ENCODE peak calls at places on chromosome 5, in nine cellular contexts. L, E, U, M, D, F, B, S and H are unnamed samples. For H3K27me3 and H3K36me3, the result is how much of the 10 kb centered on the place peaks cover.

GRCh38 chr5:149872351-149873040 is 72.1 kb downstream of the PDE6A start:
- DNase-seq in S (no peak), M (no peak), D (peak), L (no peak), B (no peak), U (no peak), F (no peak), E (no peak), H (no peak)

GRCh38 chr5:42349163-42349562 is 74.1 kb upstream of the GHR start:
- DNase-seq in D (no peak), M (no peak), S (no peak), F (no peak), E (no peak), U (no peak), B (no peak), L (no peak), H (no peak)

GRCh38 chr5:81393783-81394718 is at the start of gene ACOT12:
- DNase-seq in E (no peak), D (peak), L (no peak), B (no peak), S (no peak), U (peak), M (no peak), F (no peak), H (peak)

GRCh38 chr5:81854915-81855314 is 104.0 kb upstream of the SSBP2 start:
- DNase-seq in F (no peak), B (no peak), M (no peak), L (no peak), D (no peak), E (no peak), U (no peak), S (no peak), H (no peak)

GRCh38 chr5:174625591-174626365 is 98.6 kb upstream of the MSX2 start:
- DNase-seq in E (peak), D (peak), L (no peak), B (no peak), F (no peak), M (no peak), U (peak), S (no peak), H (no peak)

GRCh38 chr5:52269853-52270252 is 517.9 kb upstream of the ITGA1 start:
- DNase-seq in L (no peak), D (no peak), U (no peak), S (no peak), F (no peak), M (no peak), B (no peak), E (no peak), H (no peak)

GRCh38 chr5:149348463-149348862 is 3.2 kb downstream of the GRPEL2 start:
- DNase-seq in S (no peak), U (no peak), D (no peak), M (peak), F (peak), B (no peak), E (no peak), L (no peak), H (no peak)

GRCh38 chr5:43635374-43635773 is 32.4 kb downstream of the NNT start:
- DNase-seq in S (no peak), B (no peak), D (no peak), U (peak), M (no peak), F (no peak), E (no peak), L (no peak), H (no peak)

GRCh38 chr5:65861830-65862241 is 64.5 kb upstream of the ERBIN start:
- DNase-seq in U (peak), D (no peak), B (no peak), E (no peak), F (no peak), M (no peak), L (no peak), S (no peak), H (no peak)

GRCh38 chr5:91130759-91131158 is 252.4 kb downstream of the ARRDC3 start:
- DNase-seq in U (no peak), F (no peak), L (no peak), E (no peak), S (no peak), D (no peak), B (no peak), M (no peak), H (no peak)

GRCh38 chr5:123181394-123181801 is 92.4 kb downstream of the PRDM6 start:
- DNase-seq in F (no peak), M (no peak), U (peak), L (no peak), S (no peak), B (no peak), E (no peak), D (no peak), H (no peak)

GRCh38 chr5:83374547-83374946 is 97.0 kb upstream of the VCAN start:
- DNase-seq in S (no peak), E (no peak), B (no peak), F (no peak), U (peak), M (no peak), D (no peak), L (no peak), H (no peak)

GRCh38 chr5:158414333-158414762 is 555.4 kb upstream of the CLINT1 start:
- DNase-seq in B (no peak), L (no peak), M (no peak), D (no peak), S (no peak), E (no peak), U (no peak), F (no peak), H (no peak)

GRCh38 chr5:141338538-141339306 is at the start of gene PCDHGA2:
- DNase-seq in E (peak), F (peak), U (peak), D (no peak), B (no peak), M (no peak), L (no peak), S (peak), H (peak)

GRCh38 chr5:172540099-172540870 is 86.0 kb upstream of the SH3PXD2B start:
- DNase-seq in B (peak), M (no peak), L (no peak), E (no peak), D (no peak), F (no peak), S (no peak), U (no peak), H (no peak)

GRCh38 chr5:174491761-174492350 is 232.5 kb upstream of the MSX2 start:
- DNase-seq in M (no peak), S (no peak), L (no peak), F (no peak), E (no peak), B (no peak), D (no peak), U (no peak), H (no peak)

GRCh38 chr5:95921501-95921900 is 40.1 kb downstream of the ELL2 start:
- DNase-seq in L (no peak), U (no peak), M (no peak), D (no peak), E (no peak), B (no peak), F (no peak), S (no peak), H (no peak)

GRCh38 chr5:123036391-123037103 is at the start of gene PPIC:
- DNase-seq in B (peak), D (peak), S (peak), F (peak), M (no peak), L (peak), U (peak), E (peak), H (peak)

GRCh38 chr5:150505041-150505511 is 2.9 kb upstream of the NDST1 start:
- DNase-seq in E (no peak), M (no peak), D (no peak), U (no peak), B (no peak), F (no peak), L (no peak), S (no peak), H (no peak)

GRCh38 chr5:151708126-151708525 is 21.4 kb upstream of the SPARC start:
- DNase-seq in L (peak), F (peak), M (no peak), E (no peak), S (peak), D (no peak), B (no peak), U (no peak), H (no peak)

GRCh38 chr5:149416977-149417713 is 38.1 kb upstream of the IL17B start:
- DNase-seq in M (no peak), U (peak), E (no peak), L (no peak), B (peak), D (peak), S (no peak), F (no peak), H (no peak)

GRCh38 chr5:143641549-143641955 is 170.4 kb upstream of the HMHB1 start:
- DNase-seq in L (no peak), S (no peak), E (no peak), M (no peak), D (no peak), U (peak), B (no peak), F (no peak), H (no peak)

GRCh38 chr5:87340716-87341115 is 72.0 kb downstream of the CCNH start:
- DNase-seq in M (peak), L (no peak), D (no peak), E (no peak), U (no peak), S (no peak), F (peak), B (no peak), H (no peak)

DNA sequence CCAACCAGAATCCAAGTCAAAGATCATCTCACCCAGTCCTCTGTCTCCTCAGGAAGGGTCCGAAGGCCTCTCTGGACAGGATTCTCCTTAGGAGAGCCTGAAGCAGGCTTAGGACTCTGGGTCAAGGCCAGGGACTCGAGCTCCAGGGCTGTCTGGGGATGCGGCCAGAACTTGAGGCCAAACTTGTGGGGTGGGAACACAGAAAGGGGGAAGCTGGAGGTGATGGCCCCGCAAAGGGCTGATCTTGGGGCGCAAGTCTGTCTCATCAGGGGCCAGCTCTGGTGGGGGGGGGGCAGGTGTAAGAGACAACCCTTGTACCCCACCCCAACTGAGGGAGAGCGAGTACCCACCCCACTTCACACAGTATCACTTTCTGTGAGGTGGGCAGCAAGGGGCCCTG is 109.8 kb downstream of the PSD2 start:
- DNase-seq in U (no peak), E (no peak), F (no peak), B (peak), M (no peak), D (no peak), S (no peak), L (no peak), H (no peak)
- H3K27me3 ChIP-seq in U (half or more), E (under half), F (half or more), B (under half), M (under half), D (under half), S (half or more), L (half or more), H (half or more)

DNA sequence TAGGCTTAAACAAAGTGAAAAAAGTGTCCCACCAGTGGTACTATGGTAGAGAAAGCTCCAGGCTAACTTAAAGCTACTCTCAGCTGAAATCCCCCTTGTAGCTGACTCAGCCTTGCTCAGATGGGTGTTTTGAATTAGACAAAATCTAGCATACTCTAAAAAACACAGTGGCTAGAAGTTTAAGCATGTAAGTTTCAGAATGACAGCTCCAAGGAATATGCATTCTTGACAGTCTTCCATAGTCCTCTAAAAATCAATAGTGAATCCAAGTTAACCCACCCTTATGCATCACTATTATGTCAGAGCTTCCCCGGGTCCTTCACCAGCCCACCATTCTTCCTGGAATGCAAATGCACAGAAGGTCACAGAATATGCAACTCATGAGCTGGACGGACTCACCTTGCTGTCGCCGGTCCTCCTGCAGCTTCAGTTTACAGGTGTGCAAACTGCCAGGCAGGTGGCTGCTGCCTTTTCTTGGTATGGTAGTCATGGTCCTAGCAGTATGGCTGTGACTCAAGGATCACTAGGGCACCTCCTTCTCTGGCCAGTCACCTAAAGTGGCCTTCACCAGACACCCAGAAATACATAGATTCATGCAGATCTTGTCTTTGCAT is 668 bp downstream of the RANBP3L start:
- DNase-seq in F (no peak), U (peak), B (no peak), D (no peak), M (no peak), L (no peak), S (no peak), E (peak), H (no peak)
- H3K4me3 ChIP-seq in F (no peak), U (no peak), B (peak), D (no peak), M (no peak), L (no peak), S (no peak), E (no peak), H (no peak)

DNA sequence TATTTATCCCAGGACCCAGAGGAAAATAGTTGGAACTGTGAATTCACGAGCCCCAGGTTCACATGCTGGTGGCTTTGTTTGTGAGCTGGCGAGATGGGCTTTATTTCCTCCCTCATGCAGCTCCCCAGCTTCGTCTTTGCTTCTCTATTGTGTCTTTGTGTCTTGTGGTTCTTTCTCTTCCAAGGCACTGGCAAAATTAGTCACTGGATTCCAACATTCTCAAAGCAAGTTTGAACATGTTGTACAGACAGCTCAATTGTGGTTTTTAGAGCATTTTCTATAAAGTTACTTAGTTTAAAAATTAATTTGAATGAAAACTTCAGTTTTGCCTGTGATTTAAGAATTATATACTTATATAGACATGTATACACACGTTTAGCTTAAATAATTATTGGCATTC is 7.3 kb downstream of the NDUFS6 start:
- DNase-seq in B (no peak), L (no peak), S (no peak), E (no peak), U (peak), F (no peak), M (no peak), D (no peak), H (no peak)
- H3K36me3 ChIP-seq in B (half or more), L (under half), S (half or more), E (under half), U (half or more), F (under half), M (under half), D (under half), H (under half)

GRCh38 chr5:3660630-3661029 is 65.0 kb downstream of the IRX1 start:
- DNase-seq in L (no peak), E (no peak), D (no peak), B (no peak), U (no peak), M (no peak), S (no peak), F (no peak), H (no peak)
- H3K27me3 ChIP-seq in L (under half), E (under half), D (under half), B (under half), U (under half), M (under half), S (under half), F (under half), H (under half)

DNA sequence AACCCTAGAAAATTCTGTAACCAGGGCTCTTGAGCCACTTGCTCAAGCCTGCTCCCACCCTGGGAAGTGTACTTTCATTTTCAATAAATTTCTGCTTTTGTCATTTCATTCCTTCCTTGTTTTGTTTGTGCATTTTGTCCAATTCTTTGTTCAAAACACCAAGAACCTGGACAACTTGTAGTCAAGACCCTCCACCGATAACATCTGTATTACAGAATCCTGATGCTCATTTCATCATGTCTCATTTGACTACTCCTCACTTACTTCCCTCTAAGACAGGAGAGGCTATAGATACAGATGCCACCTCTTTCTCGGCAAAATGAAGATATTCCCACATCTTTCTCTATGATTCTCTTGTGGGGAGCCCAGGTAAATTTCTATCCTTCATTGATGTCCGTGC is 183.5 kb downstream of the TMEM232 start:
- DNase-seq in F (no peak), S (no peak), D (no peak), U (no peak), B (no peak), L (no peak), M (no peak), E (no peak), H (no peak)
- H3K4me3 ChIP-seq in F (no peak), S (no peak), D (no peak), U (no peak), B (no peak), L (no peak), M (no peak), E (no peak), H (no peak)

GRCh38 chr5:1077491-1078020 is 34.3 kb downstream of the SLC12A7 start:
- DNase-seq in U (no peak), M (no peak), D (no peak), S (no peak), F (no peak), L (no peak), B (no peak), E (no peak), H (no peak)

GRCh38 chr5:1078851-1079250 is 33.0 kb downstream of the SLC12A7 start:
- DNase-seq in M (no peak), D (no peak), F (no peak), E (no peak), L (no peak), S (no peak), U (no peak), B (no peak), H (no peak)

GRCh38 chr5:1079486-1079885 is 32.4 kb downstream of the SLC12A7 start:
- DNase-seq in E (no peak), D (no peak), M (no peak), S (no peak), L (no peak), B (no peak), U (no peak), F (no peak), H (no peak)

GRCh38 chr5:1077026-1077425 is 34.8 kb downstream of the SLC12A7 start:
- DNase-seq in M (no peak), D (no peak), S (no peak), U (no peak), E (no peak), L (no peak), B (no peak), F (no peak), H (no peak)

DNA sequence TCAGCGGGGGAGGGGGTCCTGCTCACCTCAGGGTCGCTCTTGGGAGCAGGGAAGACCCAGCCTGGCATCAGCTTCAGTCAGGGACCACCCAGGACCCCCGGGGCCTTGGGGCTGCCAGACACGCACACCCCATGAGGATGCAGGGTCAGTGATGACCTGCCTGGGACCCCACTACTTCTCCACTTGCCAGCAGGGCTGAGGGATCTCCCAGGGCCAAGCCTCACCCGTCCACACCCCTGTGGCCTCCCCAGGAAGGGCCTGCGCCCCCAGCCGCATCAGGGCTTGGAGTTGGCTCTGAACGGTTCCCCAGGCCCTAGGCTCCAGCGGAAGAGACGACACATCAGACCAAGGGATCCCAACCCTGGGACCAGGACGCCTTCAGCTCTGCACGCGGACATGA is 33.7 kb downstream of the SLC12A7 start:
- DNase-seq in U (no peak), B (no peak), M (no peak), E (no peak), S (no peak), L (no peak), D (no peak), F (no peak), H (no peak)
- H3K36me3 ChIP-seq in U (under half), B (under half), M (under half), E (under half), S (half or more), L (under half), D (under half), F (under half), H (under half)

GRCh38 chr5:491856-492155 is 32.4 kb downstream of the SLC9A3 start:
- DNase-seq in M (no peak), F (no peak), L (no peak), E (no peak), B (no peak), U (no peak), D (no peak), S (no peak), H (no peak)
- H3K27me3 ChIP-seq in M (under half), F (under half), L (under half), E (under half), B (under half), U (under half), D (under half), S (half or more), H (under half)

DNA sequence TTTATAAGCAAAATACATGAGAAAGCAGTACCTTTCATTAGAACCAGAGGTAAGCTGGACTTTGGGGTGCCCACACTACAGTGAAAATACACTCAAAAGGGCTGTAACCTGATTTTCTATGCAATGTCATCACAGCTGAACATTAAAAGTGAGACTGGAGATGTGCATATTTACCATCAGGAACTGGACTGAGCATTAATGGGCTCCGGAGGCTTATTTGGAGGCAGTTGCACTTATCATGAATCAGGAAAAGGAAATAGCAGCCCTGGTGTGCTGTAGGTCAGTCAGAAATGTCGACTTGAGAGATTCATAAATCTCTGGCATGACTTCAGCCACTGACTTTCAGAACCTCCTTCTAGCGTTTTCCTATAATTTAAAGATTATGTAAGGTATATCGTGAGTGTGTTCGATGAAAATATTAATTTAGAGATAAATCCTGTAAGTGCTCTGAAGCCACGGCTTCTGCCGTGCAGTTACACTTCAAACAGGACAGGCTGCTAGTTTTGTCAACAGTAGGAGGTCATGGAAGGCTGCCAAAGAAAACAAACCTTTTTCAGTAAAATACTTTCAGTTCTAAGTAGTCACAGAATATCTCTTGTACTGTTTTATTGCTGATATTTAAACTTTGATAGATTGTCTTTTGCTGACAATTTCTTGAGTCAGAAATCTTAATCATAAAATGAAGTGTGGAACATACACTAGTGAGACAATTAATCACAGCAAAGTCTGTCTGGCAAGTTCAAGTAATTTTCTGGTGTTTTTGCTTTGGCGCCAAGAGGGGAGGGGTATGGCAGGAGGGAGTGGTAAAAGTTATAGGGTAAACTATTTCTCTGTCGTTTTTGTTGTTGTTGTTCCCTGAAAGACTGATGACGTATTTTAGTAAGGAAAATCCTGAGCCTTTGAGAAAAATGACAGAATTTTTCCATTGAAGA is 939.7 kb downstream of the NR2F1-AS1 start:
- DNase-seq in U (peak), D (peak), F (peak), L (no peak), B (no peak), S (peak), M (no peak), E (peak), H (no peak)
- H3K4me3 ChIP-seq in U (peak), D (no peak), F (peak), L (no peak), B (no peak), S (peak), M (no peak), E (peak), H (no peak)